ENCODE peak calls at places on chromosomes 5 and 9, in five cellular contexts. D is spleen, E is GM23248, U is ovary, F is transverse colon. T is an unnamed sample. For H3K4me1, the result is how much of the 10 kb centered on the place peaks cover.

GRCh38 chr9:14228602-14229001 is 85.3 kb downstream of the NFIB start:
- DNase-seq in D (no peak), E (no peak), U (no peak), F (no peak), T (peak)

GRCh38 chr5:147530801-147531389 is 21.0 kb upstream of the DPYSL3 start:
- DNase-seq in D (no peak), E (peak), U (no peak), F (no peak), T (peak)

GRCh38 chr5:138276402-138277054 is 2.1 kb upstream of the GFRA3 start:
- DNase-seq in D (no peak), E (no peak), U (no peak), F (no peak), T (no peak)

GRCh38 chr5:113202904-113203716 is 226.5 kb downstream of the DCP2 start:
- DNase-seq in D (no peak), E (peak), U (no peak), F (no peak), T (no peak)

GRCh38 chr9:136409557-136410455 is 608 bp downstream of the ENTR1 start:
- DNase-seq in D (peak), E (peak), U (no peak), F (peak), T (peak)

GRCh38 chr5:135861646-135862045 is 27.2 kb downstream of the SLC25A48 start:
- DNase-seq in D (no peak), E (no peak), U (no peak), F (no peak), T (no peak)

GRCh38 chr5:17223375-17224185 is 6.1 kb downstream of the BASP1 start:
- DNase-seq in D (no peak), E (no peak), U (no peak), F (no peak), T (no peak)

GRCh38 chr5:5323551-5323950 is 98.9 kb upstream of the ICE1 start:
- DNase-seq in D (no peak), E (no peak), U (no peak), F (no peak), T (no peak)

GRCh38 chr9:90906316-90907055 is 104.9 kb downstream of the SYK start:
- DNase-seq in D (no peak), E (no peak), U (no peak), F (no peak), T (no peak)

GRCh38 chr5:168364738-168365550 is 73.5 kb downstream of the WWC1 start:
- DNase-seq in D (no peak), E (peak), U (no peak), F (no peak), T (peak)

GRCh38 chr5:157459715-157460599 is at the start of gene NIPAL4:
- DNase-seq in D (peak), E (peak), U (no peak), F (peak), T (no peak)

GRCh38 chr5:55665065-55665464 is 47.1 kb downstream of the SLC38A9 start:
- DNase-seq in D (no peak), E (peak), U (no peak), F (no peak), T (no peak)

GRCh38 chr5:158513490-158514301 is 586.0 kb downstream of the EBF1 start:
- DNase-seq in D (no peak), E (peak), U (no peak), F (no peak), T (no peak)
- H3K4me1 ChIP-seq in D (under half), E (under half), U (under half), F (under half), T (under half)

DNA sequence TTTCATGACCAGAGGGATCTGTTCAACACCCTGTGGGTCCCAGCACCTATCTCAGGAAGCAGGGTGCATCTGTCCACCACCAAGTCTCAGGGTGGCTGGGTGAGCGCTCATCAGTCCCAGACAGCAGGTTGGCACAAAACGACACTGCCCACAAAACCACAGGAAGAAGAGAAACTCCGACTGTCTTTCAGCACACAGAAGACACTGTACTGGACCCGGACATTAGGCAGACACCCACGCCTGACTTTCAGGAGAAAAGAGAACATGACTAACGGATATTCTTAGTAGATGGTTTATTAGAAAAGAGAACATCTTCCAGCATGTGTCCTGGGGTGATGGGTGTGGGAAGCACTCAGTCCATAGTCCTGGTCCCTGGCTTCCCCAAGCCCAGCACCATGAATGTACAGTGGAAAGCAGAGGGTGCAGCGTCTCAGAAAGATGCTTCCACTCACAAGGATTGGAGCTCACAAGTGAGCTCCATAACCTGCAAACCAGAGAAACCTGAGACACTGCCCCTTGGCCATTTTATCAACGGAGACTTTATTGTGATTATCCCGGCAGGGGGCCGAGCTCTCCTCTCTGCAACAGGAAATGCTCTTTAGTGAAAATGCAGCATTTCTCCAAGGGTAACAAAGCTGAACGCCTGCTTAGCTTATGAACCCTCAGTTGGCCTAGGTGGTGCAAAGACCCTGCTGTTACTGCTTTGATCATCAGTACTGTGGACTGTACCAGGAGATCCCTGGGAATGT is 35.8 kb upstream of the LCP2 start:
- DNase-seq in D (peak), E (peak), U (no peak), F (peak), T (no peak)
- H3K27ac ChIP-seq in D (peak), E (no peak), U (no peak), F (peak), T (no peak)

DNA sequence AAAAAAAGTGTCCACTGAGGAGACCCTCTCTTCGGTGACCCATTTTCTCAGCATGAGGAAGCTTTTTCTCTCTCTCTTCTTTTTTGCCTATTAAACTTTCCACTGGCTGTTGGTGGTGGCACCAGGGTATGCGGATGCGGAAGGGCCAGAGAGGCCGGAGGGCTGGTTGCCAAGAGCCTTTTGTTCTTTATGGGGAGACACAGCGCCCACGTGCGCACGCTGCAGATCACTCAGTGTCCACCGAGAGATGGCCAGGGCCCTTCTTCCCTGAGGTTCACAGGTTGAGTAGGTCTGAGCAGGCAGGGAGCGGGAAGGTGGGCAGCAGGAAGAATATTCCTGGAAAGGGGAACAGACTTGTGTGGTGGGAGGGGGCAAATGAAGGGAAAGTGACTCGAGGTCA is 69.1 kb downstream of the STK10 start:
- DNase-seq in D (no peak), E (no peak), U (no peak), F (no peak), T (no peak)
- H3K4me1 ChIP-seq in D (under half), E (under half), U (under half), F (under half), T (under half)

GRCh38 chr5:83513491-83513890 is 41.9 kb downstream of the VCAN start:
- DNase-seq in D (no peak), E (no peak), U (no peak), F (no peak), T (no peak)
- H3K27ac ChIP-seq in D (no peak), E (no peak), U (no peak), F (no peak), T (no peak)